ENCODE peak calls at places on chromosomes 2 and 18, in four cellular contexts. O, V, U and I are unnamed samples.

GRCh38 chr2:19217203-19217602 is 141.2 kb downstream of the OSR1 start:
- DNase-seq in O (no peak), U (no peak), V (no peak), I (no peak)

GRCh38 chr2:42809131-42809875 is 16.9 kb upstream of the HAAO start:
- DNase-seq in U (no peak), V (no peak), O (no peak), I (no peak)

GRCh38 chr2:15749460-15750432 is 158.1 kb downstream of the DDX1 start:
- DNase-seq in O (no peak), V (no peak), U (no peak), I (no peak)

GRCh38 chr18:48263913-48264506 is 145.2 kb downstream of the ZBTB7C start:
- DNase-seq in O (no peak), V (no peak), U (no peak), I (no peak)

GRCh38 chr2:121746071-121746578 is 9.3 kb upstream of the TSN start:
- DNase-seq in U (no peak), V (no peak), O (peak), I (no peak)

GRCh38 chr2:239745386-239745785 is 279.8 kb downstream of the NDUFA10 start:
- DNase-seq in O (no peak), V (no peak), U (no peak), I (no peak)

GRCh38 chr18:10010611-10011015 is 96.8 kb downstream of the VAPA start:
- DNase-seq in V (no peak), O (no peak), U (no peak), I (no peak)

GRCh38 chr18:79377187-79377891 is 18.4 kb upstream of the NFATC1 start:
- DNase-seq in U (no peak), V (no peak), O (no peak), I (no peak)

GRCh38 chr18:45275367-45276113 is 339.7 kb upstream of the SLC14A2 start:
- DNase-seq in V (no peak), O (peak), U (peak), I (no peak)

GRCh38 chr2:42086500-42086953 is 38.7 kb downstream of the PKDCC start:
- DNase-seq in O (peak), U (no peak), V (no peak), I (peak)

GRCh38 chr2:214201892-214202291 is 209.0 kb upstream of the VWC2L start:
- DNase-seq in V (no peak), U (no peak), O (no peak), I (no peak)

GRCh38 chr2:152486048-152486736 is 151.2 kb downstream of the FMNL2 start:
- DNase-seq in O (no peak), U (no peak), V (no peak), I (no peak)

GRCh38 chr2:205964111-205964761 is 121.7 kb downstream of the INO80D start:
- DNase-seq in V (no peak), U (no peak), O (no peak), I (no peak)

GRCh38 chr2:196989496-196989895 is 63.0 kb upstream of the PGAP1 start:
- DNase-seq in O (no peak), U (no peak), V (no peak), I (no peak)

GRCh38 chr2:99084256-99084655 is 57.3 kb upstream of the C2orf15 start:
- DNase-seq in U (no peak), O (no peak), V (no peak), I (no peak)

GRCh38 chr2:26883971-26884370 is 36.0 kb downstream of the DPYSL5 start:
- DNase-seq in O (no peak), V (no peak), U (no peak), I (no peak)

GRCh38 chr2:12824771-12825363 is 108.1 kb downstream of the TRIB2 start:
- DNase-seq in O (no peak), V (no peak), U (no peak), I (no peak)

GRCh38 chr18:79510046-79510685 is 114.4 kb downstream of the NFATC1 start:
- DNase-seq in O (no peak), U (no peak), V (no peak), I (no peak)

GRCh38 chr2:9764153-9764778 is 79.0 kb upstream of the TAF1B start:
- DNase-seq in V (no peak), O (no peak), U (no peak), I (no peak)
- TF ChIP-seq SPI1 in V (no peak), O (no peak), U (no peak), I (no peak)

GRCh38 chr2:216758431-216759155 is 63.2 kb upstream of the IGFBP5 start:
- DNase-seq in O (no peak), V (no peak), U (no peak), I (no peak)

GRCh38 chr2:216761119-216761518 is 65.8 kb upstream of the IGFBP5 start:
- DNase-seq in O (no peak), U (no peak), V (no peak), I (no peak)

GRCh38 chr2:216756435-216756834 is 61.1 kb upstream of the IGFBP5 start:
- DNase-seq in U (no peak), V (no peak), O (no peak), I (no peak)

GRCh38 chr2:216754812-216755211 is 59.5 kb upstream of the IGFBP5 start:
- DNase-seq in U (no peak), O (no peak), V (no peak), I (no peak)

DNA sequence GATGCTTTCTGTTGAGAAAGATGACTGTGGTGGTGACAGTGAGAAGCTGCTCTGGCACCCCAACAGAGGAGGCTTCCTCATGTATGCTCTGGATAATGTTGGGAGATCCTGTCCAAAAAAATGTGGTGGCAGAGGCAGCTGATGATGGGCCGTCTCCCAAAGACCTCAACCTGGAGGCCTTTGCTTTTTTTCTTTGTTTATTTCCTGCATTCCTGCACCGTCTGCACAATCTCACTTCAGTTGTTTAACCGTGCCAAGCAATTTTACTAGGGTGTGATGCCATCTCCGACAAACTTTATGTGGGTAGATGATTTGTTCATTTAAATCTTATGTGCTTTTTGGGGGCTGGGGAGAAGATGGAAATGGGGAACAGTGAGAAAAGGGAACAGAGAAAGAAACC is 62.2 kb upstream of the IGFBP5 start:
- DNase-seq in O (no peak), V (no peak), U (no peak), I (no peak)
- TF ChIP-seq POLR2AphosphoS5 in O (no peak), V (no peak), U (no peak), I (no peak)

GRCh38 chr2:230687498-230687897 is 25.1 kb upstream of the CAB39 start:
- DNase-seq in V (no peak), U (no peak), O (no peak), I (no peak)
- TF ChIP-seq SPI1 in V (no peak), U (no peak), O (no peak), I (no peak)

GRCh38 chr2:33530614-33531344 is 54.3 kb downstream of the RASGRP3 start:
- DNase-seq in V (peak), U (no peak), O (no peak), I (no peak)
- TF ChIP-seq POLR2AphosphoS5 in V (no peak), U (no peak), O (no peak), I (peak)

GRCh38 chr18:32438173-32438572 is 32.5 kb downstream of the GAREM1 start:
- DNase-seq in V (no peak), U (no peak), O (no peak), I (no peak)
- TF ChIP-seq SPI1 in V (no peak), U (no peak), O (no peak), I (no peak)

DNA sequence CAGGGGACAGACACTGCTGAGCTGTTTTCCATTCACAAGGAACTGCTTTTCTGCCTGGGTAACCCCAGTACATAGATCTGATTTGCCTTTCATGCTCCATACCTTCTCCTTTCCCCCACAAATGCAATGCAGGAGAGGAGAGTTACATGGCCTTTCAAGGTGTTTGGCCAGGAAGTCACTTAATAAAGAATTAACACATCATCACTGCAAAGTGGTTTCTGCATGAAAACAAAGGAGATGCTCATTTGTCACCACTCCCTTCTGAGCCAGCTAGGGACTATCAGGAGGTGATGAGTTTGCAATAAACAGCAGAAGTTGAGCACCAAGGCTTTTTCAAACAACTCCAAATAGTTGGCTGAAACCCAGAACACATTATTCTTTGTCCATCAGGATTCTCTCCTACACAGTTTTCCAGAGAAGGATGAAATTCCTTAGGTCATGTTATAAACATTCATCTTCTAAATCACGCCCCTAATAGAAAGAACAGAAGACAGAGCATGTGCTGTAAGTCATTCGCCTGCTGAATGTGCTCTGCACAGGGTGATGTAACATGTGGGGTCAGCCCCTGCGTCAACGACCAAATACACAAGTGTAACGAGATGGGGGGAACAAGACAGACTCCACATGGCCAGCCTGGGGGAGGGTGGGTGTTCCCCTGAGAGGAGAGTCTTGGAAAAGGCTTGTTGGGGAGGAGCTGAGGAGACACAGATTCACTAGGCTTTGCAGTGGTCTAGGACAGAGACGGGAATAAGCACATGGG is 87.3 kb upstream of the RMDN2 start:
- DNase-seq in V (no peak), U (no peak), O (no peak), I (no peak)
- TF ChIP-seq POLR2AphosphoS5 in V (no peak), U (no peak), O (no peak), I (no peak)

GRCh38 chr2:39128919-39129391 is 8.1 kb upstream of the SOS1 start:
- DNase-seq in O (no peak), U (no peak), V (peak), I (no peak)
- TF ChIP-seq SPI1 in O (no peak), U (no peak), V (peak), I (peak)

GRCh38 chr2:46067501-46068292 is 229.5 kb upstream of the EPAS1 start:
- DNase-seq in O (no peak), U (no peak), V (no peak), I (no peak)
- TF ChIP-seq POLR2AphosphoS5 in O (no peak), U (no peak), V (no peak), I (no peak)

DNA sequence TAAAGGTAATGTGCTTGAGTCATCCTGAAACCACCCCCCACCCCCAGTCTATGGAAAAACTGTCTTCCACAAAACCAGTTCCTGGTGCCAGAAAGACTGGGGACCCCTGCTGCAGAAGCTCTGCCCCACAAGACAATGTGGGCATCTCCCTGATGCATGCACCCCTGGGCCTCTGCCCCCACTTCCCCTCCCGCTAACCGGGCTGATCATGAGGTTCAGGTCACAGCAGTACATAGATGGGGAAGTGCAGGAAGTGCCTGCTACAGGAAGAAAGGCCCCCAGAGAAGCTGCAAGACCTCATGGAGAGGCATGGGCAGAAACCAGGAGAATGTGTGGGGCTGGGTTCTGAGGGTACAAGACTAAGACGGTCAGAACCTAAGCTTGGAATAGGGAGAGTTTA is 243.4 kb upstream of the ID2 start:
- DNase-seq in O (no peak), V (no peak), U (peak), I (no peak)
- TF ChIP-seq SPI1 in O (no peak), V (peak), U (peak), I (no peak)